ENCODE peak calls at places on chromosomes 6 and 20, in four cellular contexts. One of them, this sample, is unnamed.

GRCh38 chr6:35522660-35523658 is 10.3 kb upstream of the TULP1 start:
- DNase-seq in WTC11: peak
- DNase-seq in SK-N-SH: peak
- DNase-seq in H1: peak
- DNase-seq in this sample: peak

GRCh38 chr6:49668083-49668511 is 31.5 kb upstream of the RHAG start:
- DNase-seq in WTC11: no peak
- DNase-seq in SK-N-SH: no peak
- DNase-seq in H1: no peak
- DNase-seq in this sample: no peak

GRCh38 chr6:11473008-11473740 is 64.4 kb upstream of the TMEM170B start:
- DNase-seq in WTC11: no peak
- DNase-seq in SK-N-SH: no peak
- DNase-seq in H1: no peak
- DNase-seq in this sample: no peak

GRCh38 chr20:33859157-33859695 is 48.1 kb downstream of the CHMP4B start:
- DNase-seq in WTC11: no peak
- DNase-seq in SK-N-SH: no peak
- DNase-seq in H1: no peak
- DNase-seq in this sample: no peak

GRCh38 chr6:159941286-159942113 is 27.4 kb upstream of the IGF2R start:
- DNase-seq in WTC11: no peak
- DNase-seq in SK-N-SH: peak
- DNase-seq in H1: no peak
- DNase-seq in this sample: peak

GRCh38 chr6:19759117-19759880 is 77.9 kb upstream of the ID4 start:
- DNase-seq in WTC11: no peak
- DNase-seq in SK-N-SH: no peak
- DNase-seq in H1: no peak
- DNase-seq in this sample: no peak

GRCh38 chr6:148868901-148869300 is 122.1 kb downstream of the UST start:
- DNase-seq in WTC11: no peak
- DNase-seq in SK-N-SH: no peak
- DNase-seq in H1: no peak
- DNase-seq in this sample: no peak

GRCh38 chr20:49132995-49133451 is 55.1 kb downstream of the STAU1 start:
- DNase-seq in WTC11: no peak
- DNase-seq in SK-N-SH: peak
- DNase-seq in H1: no peak
- DNase-seq in this sample: peak

GRCh38 chr6:34663887-34664269 is 32.7 kb downstream of the ILRUN start:
- DNase-seq in WTC11: no peak
- DNase-seq in SK-N-SH: no peak
- DNase-seq in H1: no peak
- DNase-seq in this sample: no peak

GRCh38 chr20:8049321-8049720 is 29.8 kb upstream of the TMX4 start:
- DNase-seq in WTC11: no peak
- DNase-seq in SK-N-SH: no peak
- DNase-seq in H1: no peak
- DNase-seq in this sample: no peak

GRCh38 chr6:26328265-26328844 is 36.6 kb upstream of the BTN3A2 start:
- DNase-seq in WTC11: peak
- DNase-seq in SK-N-SH: no peak
- DNase-seq in H1: no peak
- DNase-seq in this sample: no peak

GRCh38 chr6:25788305-25788922 is 33.9 kb downstream of the SLC17A4 start:
- DNase-seq in WTC11: peak
- DNase-seq in SK-N-SH: peak
- DNase-seq in H1: peak
- DNase-seq in this sample: peak

GRCh38 chr6:19999319-20000191 is 162.4 kb downstream of the ID4 start:
- DNase-seq in WTC11: no peak
- DNase-seq in SK-N-SH: no peak
- DNase-seq in H1: no peak
- DNase-seq in this sample: peak

GRCh38 chr6:170187669-170188566 is 103.0 kb downstream of the DLL1 start:
- DNase-seq in WTC11: no peak
- DNase-seq in SK-N-SH: no peak
- DNase-seq in H1: peak
- DNase-seq in this sample: no peak

GRCh38 chr6:166112580-166112979 is 55.1 kb downstream of the TBXT start:
- DNase-seq in WTC11: no peak
- DNase-seq in SK-N-SH: no peak
- DNase-seq in H1: no peak
- DNase-seq in this sample: no peak

GRCh38 chr20:39878809-39879208 is 810.2 kb downstream of the MAFB start:
- DNase-seq in WTC11: no peak
- DNase-seq in SK-N-SH: no peak
- DNase-seq in H1: no peak
- DNase-seq in this sample: no peak

GRCh38 chr20:17594443-17594842 is 24.6 kb downstream of the DSTN start:
- DNase-seq in WTC11: no peak
- DNase-seq in SK-N-SH: no peak
- DNase-seq in H1: no peak
- DNase-seq in this sample: no peak

GRCh38 chr6:26257272-26257671 is 107.7 kb upstream of the BTN3A2 start:
- DNase-seq in WTC11: no peak
- DNase-seq in SK-N-SH: no peak
- DNase-seq in H1: no peak
- DNase-seq in this sample: no peak

GRCh38 chr6:165662041-165662491 is 975 bp downstream of the PDE10A start:
- DNase-seq in WTC11: peak
- DNase-seq in SK-N-SH: peak
- DNase-seq in H1: no peak
- DNase-seq in this sample: no peak

GRCh38 chr20:49433387-49433786 is 49.1 kb downstream of the KCNB1 start:
- DNase-seq in WTC11: no peak
- DNase-seq in SK-N-SH: peak
- DNase-seq in H1: no peak
- DNase-seq in this sample: no peak

GRCh38 chr20:23937303-23938117 is 51.1 kb downstream of the GGTLC1 start:
- DNase-seq in WTC11: peak
- DNase-seq in SK-N-SH: peak
- DNase-seq in H1: peak
- DNase-seq in this sample: peak

GRCh38 chr6:79421707-79422484 is 115.3 kb downstream of the LCA5 start:
- DNase-seq in WTC11: no peak
- DNase-seq in SK-N-SH: peak
- DNase-seq in H1: no peak
- DNase-seq in this sample: no peak

GRCh38 chr6:149985506-149985937 is 21.8 kb downstream of the ULBP1 start:
- DNase-seq in WTC11: no peak
- DNase-seq in SK-N-SH: no peak
- DNase-seq in H1: no peak
- DNase-seq in this sample: no peak

GRCh38 chr20:34907616-34908469 is 31.4 kb downstream of the ACSS2 start:
- DNase-seq in WTC11: no peak
- DNase-seq in SK-N-SH: peak
- DNase-seq in H1: no peak
- DNase-seq in this sample: no peak
- TF ChIP-seq TEAD4 in WTC11: no peak
- TF ChIP-seq TEAD4 in SK-N-SH: peak
- TF ChIP-seq TEAD4 in H1: no peak
- TF ChIP-seq TEAD4 in this sample: no peak

GRCh38 chr6:4103929-4104328 is 25.0 kb upstream of the FAM217A start:
- DNase-seq in WTC11: no peak
- DNase-seq in SK-N-SH: no peak
- DNase-seq in H1: no peak
- DNase-seq in this sample: no peak
- TF ChIP-seq TEAD4 in WTC11: no peak
- TF ChIP-seq TEAD4 in SK-N-SH: no peak
- TF ChIP-seq TEAD4 in H1: no peak
- TF ChIP-seq TEAD4 in this sample: no peak

DNA sequence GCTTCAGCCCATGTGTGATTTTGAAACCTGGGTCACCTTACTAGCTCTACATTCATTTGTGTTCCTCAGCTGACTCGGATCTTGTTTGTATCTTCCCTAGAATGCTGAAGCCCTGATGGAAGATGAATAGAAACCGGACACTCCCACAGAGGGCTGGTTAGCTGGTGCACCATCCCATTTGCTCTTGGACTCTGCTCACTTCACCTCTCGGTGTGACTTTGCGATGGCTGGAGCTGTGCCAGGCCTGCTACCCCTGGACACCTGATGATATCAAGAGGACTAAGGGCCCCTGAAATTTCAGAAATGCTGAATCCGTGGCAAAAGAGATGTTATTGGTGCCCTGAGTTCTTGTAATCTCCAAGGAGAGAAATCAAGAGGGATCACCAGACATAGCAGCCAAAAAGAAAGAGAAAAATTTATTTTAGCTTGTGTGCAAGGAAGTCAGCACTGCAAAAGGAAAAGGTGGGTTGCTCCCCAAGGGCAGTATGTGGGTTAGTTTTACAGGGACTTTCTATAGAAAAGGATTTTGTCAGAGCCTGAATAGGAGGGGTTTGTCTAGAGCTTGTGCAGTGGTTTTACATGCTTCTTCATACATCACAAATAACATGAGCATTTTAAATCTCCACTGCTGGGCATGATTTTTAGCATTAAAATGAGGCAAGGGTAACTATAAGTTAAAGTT is 426.3 kb upstream of the NOX3 start:
- DNase-seq in WTC11: no peak
- DNase-seq in SK-N-SH: no peak
- DNase-seq in H1: no peak
- DNase-seq in this sample: no peak
- TF ChIP-seq TEAD4 in WTC11: no peak
- TF ChIP-seq TEAD4 in SK-N-SH: no peak
- TF ChIP-seq TEAD4 in H1: no peak
- TF ChIP-seq TEAD4 in this sample: no peak

DNA sequence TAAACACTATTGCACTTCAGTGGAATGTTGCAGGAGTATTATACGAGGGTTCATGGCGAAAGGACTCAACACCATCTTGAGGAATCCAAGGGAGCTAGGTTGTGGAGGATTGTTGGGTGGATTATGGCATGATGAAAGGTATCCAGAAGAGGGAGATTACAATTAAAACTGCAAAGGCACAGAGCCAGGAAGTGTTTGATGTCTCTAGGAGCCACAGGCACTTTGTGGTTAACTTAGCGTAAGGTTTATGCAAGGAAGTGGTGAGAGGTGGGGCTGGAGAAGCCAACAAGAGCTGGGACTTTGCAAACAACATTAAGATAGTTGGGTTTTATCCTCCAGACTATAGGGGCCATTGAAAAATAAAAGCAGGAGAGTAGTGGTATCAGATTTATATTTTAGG is 86.6 kb upstream of the TPD52L1 start:
- DNase-seq in WTC11: no peak
- DNase-seq in SK-N-SH: no peak
- DNase-seq in H1: no peak
- DNase-seq in this sample: no peak
- TF ChIP-seq TEAD4 in WTC11: no peak
- TF ChIP-seq TEAD4 in SK-N-SH: no peak
- TF ChIP-seq TEAD4 in H1: no peak
- TF ChIP-seq TEAD4 in this sample: no peak

GRCh38 chr6:4666886-4667513 is 109.2 kb upstream of the CDYL start:
- DNase-seq in WTC11: no peak
- DNase-seq in SK-N-SH: no peak
- DNase-seq in H1: peak
- DNase-seq in this sample: no peak

GRCh38 chr6:4667591-4667990 is 108.6 kb upstream of the CDYL start:
- DNase-seq in WTC11: no peak
- DNase-seq in SK-N-SH: no peak
- DNase-seq in H1: peak
- DNase-seq in this sample: no peak

GRCh38 chr6:4670824-4671409 is 105.3 kb upstream of the CDYL start:
- DNase-seq in WTC11: no peak
- DNase-seq in SK-N-SH: no peak
- DNase-seq in H1: no peak
- DNase-seq in this sample: no peak

GRCh38 chr6:4670295-4670694 is 105.9 kb upstream of the CDYL start:
- DNase-seq in WTC11: no peak
- DNase-seq in SK-N-SH: no peak
- DNase-seq in H1: peak
- DNase-seq in this sample: no peak

GRCh38 chr6:4668271-4669179 is 107.7 kb upstream of the CDYL start:
- DNase-seq in WTC11: no peak
- DNase-seq in SK-N-SH: no peak
- DNase-seq in H1: peak
- DNase-seq in this sample: no peak
- TF ChIP-seq TEAD4 in WTC11: no peak
- TF ChIP-seq TEAD4 in SK-N-SH: no peak
- TF ChIP-seq TEAD4 in H1: no peak
- TF ChIP-seq TEAD4 in this sample: no peak

GRCh38 chr6:44675449-44675848 is 287.9 kb downstream of the CDC5L start:
- DNase-seq in WTC11: no peak
- DNase-seq in SK-N-SH: no peak
- DNase-seq in H1: no peak
- DNase-seq in this sample: no peak

GRCh38 chr6:44678252-44678935 is 290.9 kb downstream of the CDC5L start:
- DNase-seq in WTC11: no peak
- DNase-seq in SK-N-SH: no peak
- DNase-seq in H1: no peak
- DNase-seq in this sample: no peak

GRCh38 chr6:44676246-44676790 is 288.8 kb downstream of the CDC5L start:
- DNase-seq in WTC11: no peak
- DNase-seq in SK-N-SH: peak
- DNase-seq in H1: no peak
- DNase-seq in this sample: peak

GRCh38 chr6:44674226-44675155 is 287.0 kb downstream of the CDC5L start:
- DNase-seq in WTC11: no peak
- DNase-seq in SK-N-SH: no peak
- DNase-seq in H1: no peak
- DNase-seq in this sample: no peak

DNA sequence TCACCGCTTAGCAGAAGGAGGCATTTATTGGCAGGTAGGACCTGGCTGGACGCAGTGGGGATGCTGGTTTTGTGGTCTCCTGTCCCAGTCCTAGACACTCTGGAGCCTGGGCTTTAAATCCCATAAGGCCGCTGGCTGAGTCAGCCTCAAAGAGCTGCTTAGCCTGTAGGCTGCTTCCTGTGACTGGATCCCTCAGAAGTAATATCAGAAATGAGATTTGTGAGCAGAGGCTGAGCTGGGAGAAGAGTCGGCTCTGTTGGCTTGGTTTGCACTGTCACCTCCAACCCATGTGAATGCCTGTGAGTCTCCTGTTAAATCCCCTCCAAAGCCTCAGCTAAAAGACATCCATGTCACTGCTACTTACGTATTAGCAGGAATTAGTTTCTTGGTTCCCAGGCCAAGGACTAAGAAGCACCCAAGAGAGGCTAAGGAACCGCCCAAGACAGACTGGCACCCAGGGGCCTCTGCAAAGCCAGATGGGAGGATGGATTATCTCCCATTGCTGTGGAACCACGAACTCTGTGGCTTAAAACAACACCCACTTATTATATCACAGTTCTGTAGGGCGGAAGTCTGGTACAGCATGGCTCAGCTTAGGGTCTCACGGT is 289.4 kb downstream of the CDC5L start:
- DNase-seq in WTC11: no peak
- DNase-seq in SK-N-SH: no peak
- DNase-seq in H1: no peak
- DNase-seq in this sample: no peak
- TF ChIP-seq TEAD4 in WTC11: no peak
- TF ChIP-seq TEAD4 in SK-N-SH: no peak
- TF ChIP-seq TEAD4 in H1: no peak
- TF ChIP-seq TEAD4 in this sample: no peak